ENCODE peak calls at places on chromosomes 16 and 17, in seven cellular contexts. B is small intestine; D is CD8-positive, alpha-beta memory T cell; A is body of pancreas; O is heart left ventricle; J is DND-41; T is aorta. S is an unnamed sample.

GRCh38 chr16:85458952-85459351 is 154.2 kb upstream of the GSE1 start:
- DNase-seq in B (no peak), D (no peak), A (peak; percentile 50), O (no peak), J (no peak), T (no peak), S (no peak)

GRCh38 chr17:71724339-71724738 is 396.5 kb upstream of the SOX9 start:
- DNase-seq in B (no peak), D (no peak), A (no peak), O (no peak), J (no peak), T (no peak), S (no peak)

GRCh38 chr16:54268766-54269165 is 17.8 kb downstream of the IRX3 start:
- DNase-seq in B (no peak), D (no peak), A (no peak), O (no peak), J (no peak), T (no peak), S (no peak)

GRCh38 chr17:57941384-57942370 is 13.5 kb downstream of the CUEDC1 start:
- DNase-seq in B (no peak), D (no peak), A (no peak), O (no peak), J (no peak), T (no peak), S (no peak)

GRCh38 chr17:64533784-64534183 is 27.0 kb downstream of the CEP95 start:
- DNase-seq in B (no peak), D (no peak), A (no peak), O (no peak), J (no peak), T (no peak), S (no peak)

GRCh38 chr17:311119-311848 is 41.3 kb downstream of the RPH3AL start:
- DNase-seq in B (no peak), D (no peak), A (peak; percentile 3), O (no peak), J (no peak), T (peak; percentile 49), S (no peak)

GRCh38 chr16:11090947-11091785 is 146.8 kb downstream of the CLEC16A start:
- DNase-seq in B (no peak), D (no peak), A (no peak), O (no peak), J (peak; percentile 48), T (no peak), S (no peak)

GRCh38 chr16:17520567-17520966 is 49.8 kb upstream of the XYLT1 start:
- DNase-seq in B (no peak), D (no peak), A (no peak), O (no peak), J (no peak), T (no peak), S (no peak)

GRCh38 chr16:69085032-69085695 is 20.3 kb upstream of the HAS3 start:
- DNase-seq in B (no peak), D (no peak), A (no peak), O (no peak), J (no peak), T (no peak), S (no peak)

GRCh38 chr16:85782476-85782875 is 16.9 kb downstream of the EMC8 start:
- DNase-seq in B (no peak), D (no peak), A (no peak), O (no peak), J (no peak), T (peak; percentile 23), S (no peak)

GRCh38 chr16:50680556-50680893 is 587 bp downstream of the SNX20 start:
- DNase-seq in B (no peak), D (no peak), A (no peak), O (no peak), J (no peak), T (peak; percentile 16), S (no peak)

GRCh38 chr16:65845466-65846209 is 520.9 kb upstream of the CDH5 start:
- DNase-seq in B (no peak), D (no peak), A (no peak), O (no peak), J (no peak), T (no peak), S (no peak)

GRCh38 chr17:79349506-79350400 is 261.1 kb downstream of the RBFOX3 start:
- DNase-seq in B (no peak), D (no peak), A (no peak), O (no peak), J (no peak), T (no peak), S (no peak)

GRCh38 chr17:17467720-17468119 is 9.1 kb upstream of the MED9 start:
- DNase-seq in B (peak; percentile 89), D (no peak), A (peak; percentile 28), O (no peak), J (no peak), T (no peak), S (peak; percentile 87)

GRCh38 chr17:62797959-62798358 is 10.2 kb downstream of the MARCHF10 start:
- DNase-seq in B (no peak), D (no peak), A (no peak), O (no peak), J (no peak), T (no peak), S (peak; percentile 6)

GRCh38 chr16:56625140-56625942 is at the start of gene MT1E:
- DNase-seq in B (peak; percentile 73), D (no peak), A (peak; percentile 96), O (peak; percentile 86), J (no peak), T (peak; percentile 93), S (peak; percentile 91)

DNA sequence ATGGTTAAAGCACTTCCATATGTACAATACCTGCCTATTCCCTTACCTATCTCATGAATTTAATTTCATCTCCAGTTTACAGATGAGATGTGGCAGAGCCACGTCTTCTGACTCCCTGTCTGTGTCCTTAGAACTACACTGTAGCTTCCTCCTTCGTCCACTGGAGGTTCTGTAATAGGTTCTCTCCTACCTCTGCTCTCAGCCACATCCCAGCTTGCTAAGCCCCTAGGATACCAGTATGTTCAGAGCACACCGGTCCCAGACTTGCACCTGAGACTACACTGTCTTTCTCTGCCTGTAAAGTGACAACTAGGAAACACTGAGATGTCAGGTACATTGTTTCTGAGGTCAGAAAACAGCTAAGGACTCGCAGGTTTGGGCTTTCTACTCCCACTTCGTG is 3.8 kb upstream of the RASL10B start:
- DNase-seq in B (no peak), D (no peak), A (no peak), O (no peak), J (no peak), T (no peak), S (no peak)
- H3K36me3 ChIP-seq in B (peaks cover 18% of the 10 kb centered on the region), D (peaks cover 27% of the 10 kb centered on the region), A (no peaks in the 10 kb centered on the region), O (peaks cover 31% of the 10 kb centered on the region), J (peaks cover 45% of the 10 kb centered on the region), T (peaks cover 5% of the 10 kb centered on the region), S (peaks cover 28% of the 10 kb centered on the region)

DNA sequence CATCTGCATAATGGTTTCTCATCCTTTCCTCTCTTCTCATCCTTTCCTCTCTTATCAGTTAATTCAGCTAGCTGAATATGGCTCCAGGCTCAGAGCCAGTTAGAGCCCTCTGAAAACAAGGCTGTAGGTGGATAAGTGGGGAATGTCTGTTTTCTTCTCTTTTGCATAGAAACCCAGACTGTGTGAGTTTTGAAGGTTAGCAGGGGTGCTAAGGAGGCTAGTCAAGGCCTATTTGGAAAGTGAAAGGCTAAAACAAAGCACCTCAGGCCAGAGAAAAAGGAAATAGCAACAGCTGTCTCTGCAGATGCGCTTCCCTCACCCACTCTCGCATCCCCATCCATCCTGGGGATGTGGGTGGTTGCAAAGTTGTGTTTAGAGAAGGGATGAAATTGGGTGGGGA is 421.0 kb downstream of the SHISA9 start:
- DNase-seq in B (no peak), D (no peak), A (no peak), O (no peak), J (no peak), T (no peak), S (no peak)
- H3K27me3 ChIP-seq in B (no peaks in the 10 kb centered on the region), D (no peaks in the 10 kb centered on the region), A (no peaks in the 10 kb centered on the region), O (no peaks in the 10 kb centered on the region), J (no peaks in the 10 kb centered on the region), T (no peaks in the 10 kb centered on the region), S (no peaks in the 10 kb centered on the region)

GRCh38 chr16:72422308-72422897 is 250.4 kb upstream of the PMFBP1 start:
- DNase-seq in B (no peak), D (no peak), A (no peak), O (no peak), J (no peak), T (no peak), S (no peak)
- H3K9me3 ChIP-seq in B (no peaks in the 10 kb centered on the region), D (no peaks in the 10 kb centered on the region), A (no peaks in the 10 kb centered on the region), O (peaks cover 6% of the 10 kb centered on the region), J (peaks cover 12% of the 10 kb centered on the region), T (no peaks in the 10 kb centered on the region), S (no peaks in the 10 kb centered on the region)

GRCh38 chr16:14401839-14402115 is 228.3 kb downstream of the PARN start:
- DNase-seq in B (no peak), D (no peak), A (peak; percentile 32), O (no peak), J (no peak), T (peak; percentile 84), S (no peak)

GRCh38 chr16:14398014-14398717 is 231.9 kb downstream of the PARN start:
- DNase-seq in B (no peak), D (no peak), A (no peak), O (no peak), J (no peak), T (no peak), S (no peak)

GRCh38 chr16:14399397-14400284 is 230.4 kb downstream of the PARN start:
- DNase-seq in B (no peak), D (no peak), A (no peak), O (peak; percentile 31), J (no peak), T (peak; percentile 88), S (peak; percentile 83)

GRCh38 chr16:14405611-14406537 is 224.2 kb downstream of the PARN start:
- DNase-seq in B (peak; percentile 27), D (no peak), A (no peak), O (no peak), J (peak; percentile 19), T (peak; percentile 85), S (no peak)

DNA sequence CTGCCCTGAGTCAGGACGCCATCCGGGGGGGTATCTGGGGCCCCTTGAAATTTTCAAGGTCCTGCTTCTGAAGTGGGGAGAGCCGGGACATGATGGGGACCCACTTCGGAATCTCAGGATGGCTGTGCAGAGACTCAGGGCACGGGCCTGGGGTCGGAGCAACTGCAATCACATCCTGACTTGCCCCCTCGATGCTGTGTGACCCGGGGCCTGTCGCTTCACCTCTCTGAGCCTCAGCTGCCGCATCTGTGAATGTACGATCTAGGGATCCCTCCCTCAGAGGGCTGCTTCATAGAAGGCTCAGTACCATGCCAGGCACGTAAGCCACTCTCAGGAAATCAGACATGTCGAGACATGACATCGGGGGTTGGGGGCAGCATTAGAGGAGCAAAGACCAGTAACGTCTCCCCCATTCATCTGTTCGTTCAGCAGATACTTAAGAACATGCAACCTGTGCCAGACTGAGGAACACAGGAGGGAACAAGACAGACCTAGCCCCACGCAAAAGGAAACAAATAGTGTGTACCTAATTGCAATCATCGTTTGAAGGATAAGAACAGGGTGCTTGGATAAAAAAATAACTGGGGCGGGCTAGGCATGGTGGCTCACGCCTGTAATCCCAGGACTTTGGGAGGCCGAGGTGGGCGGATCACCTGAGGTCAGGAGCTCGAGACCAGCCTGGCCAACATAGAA is 229.6 kb downstream of the PARN start:
- DNase-seq in B (no peak), D (no peak), A (no peak), O (no peak), J (peak; percentile 32), T (no peak), S (no peak)
- H3K36me3 ChIP-seq in B (no peaks in the 10 kb centered on the region), D (no peaks in the 10 kb centered on the region), A (no peaks in the 10 kb centered on the region), O (no peaks in the 10 kb centered on the region), J (no peaks in the 10 kb centered on the region), T (no peaks in the 10 kb centered on the region), S (no peaks in the 10 kb centered on the region)

GRCh38 chr17:40675905-40676304 is 10.9 kb upstream of the KRT222 start:
- DNase-seq in B (no peak), D (no peak), A (no peak), O (no peak), J (no peak), T (no peak), S (no peak)
- H3K27me3 ChIP-seq in B (no peaks in the 10 kb centered on the region), D (no peaks in the 10 kb centered on the region), A (no peaks in the 10 kb centered on the region), O (no peaks in the 10 kb centered on the region), J (peaks cover 35% of the 10 kb centered on the region), T (no peaks in the 10 kb centered on the region), S (peaks cover 16% of the 10 kb centered on the region)

GRCh38 chr17:29905879-29906167 is 24.2 kb downstream of the SSH2 start:
- DNase-seq in B (no peak), D (no peak), A (no peak), O (no peak), J (no peak), T (no peak), S (no peak)
- H3K9me3 ChIP-seq in B (no peaks in the 10 kb centered on the region), D (no peaks in the 10 kb centered on the region), A (no peaks in the 10 kb centered on the region), O (no peaks in the 10 kb centered on the region), J (peaks cover 10% of the 10 kb centered on the region), T (no peaks in the 10 kb centered on the region), S (no peaks in the 10 kb centered on the region)

S was measured in adrenal gland.